ENCODE peak calls at places on chromosomes 4 and X, in eight cellular contexts. B, F, A, D, P, U, M and C are unnamed samples.

GRCh38 chr4:92232566-92232965 is 71.2 kb upstream of the GRID2 start:
- DNase-seq in B (no peak), F (no peak), A (no peak), D (no peak), P (no peak), U (no peak), M (no peak), C (no peak)

GRCh38 chr4:80049402-80049801 is 23.6 kb downstream of the ANTXR2 start:
- DNase-seq in B (no peak), F (no peak), A (no peak), D (no peak), P (no peak), U (no peak), M (no peak), C (no peak)

GRCh38 chr4:8176547-8177399 is 18.2 kb upstream of the ABLIM2 start:
- DNase-seq in B (no peak), F (peak; percentile 71), A (peak; percentile 58), D (peak; percentile 89), P (peak; percentile 65), U (peak; percentile 54), M (peak; percentile 67), C (no peak)

GRCh38 chr4:174626310-174627022 is 104.2 kb upstream of the HPGD start:
- DNase-seq in B (no peak), F (no peak), A (no peak), D (no peak), P (no peak), U (no peak), M (no peak), C (no peak)

GRCh38 chr4:6115746-6116586 is 84.4 kb downstream of the JAKMIP1 start:
- DNase-seq in B (no peak), F (no peak), A (peak; percentile 24), D (no peak), P (no peak), U (no peak), M (no peak), C (no peak)

GRCh38 chr4:153521995-153522799 is 56.0 kb downstream of the TMEM131L start:
- DNase-seq in B (peak; percentile 71), F (no peak), A (no peak), D (no peak), P (no peak), U (no peak), M (no peak), C (no peak)

GRCh38 chr4:168220893-168221292 is 97.7 kb downstream of the DDX60 start:
- DNase-seq in B (no peak), F (no peak), A (no peak), D (no peak), P (no peak), U (no peak), M (no peak), C (no peak)

GRCh38 chr4:3312362-3312761 is 19.5 kb downstream of the RGS12 start:
- DNase-seq in B (no peak), F (no peak), A (peak; percentile 5), D (no peak), P (no peak), U (no peak), M (no peak), C (no peak)

GRCh38 chr4:188218392-188218791 is 79.2 kb downstream of the TRIML1 start:
- DNase-seq in B (no peak), F (no peak), A (no peak), D (no peak), P (no peak), U (no peak), M (peak; percentile 60), C (no peak)

GRCh38 chr4:5142726-5143125 is 91.4 kb downstream of the STK32B start:
- DNase-seq in B (no peak), F (no peak), A (peak; percentile 66), D (peak; percentile 33), P (peak; percentile 20), U (peak; percentile 21), M (peak; percentile 56), C (peak; percentile 39)

GRCh38 chr4:171880136-171880535 is 66.9 kb downstream of the GALNTL6 start:
- DNase-seq in B (no peak), F (no peak), A (no peak), D (no peak), P (no peak), U (no peak), M (no peak), C (no peak)

GRCh38 chrX:46653482-46653881 is 79.9 kb downstream of the CHST7 start:
- DNase-seq in B (no peak), F (no peak), A (no peak), D (peak; percentile 34), P (peak; percentile 3), U (no peak), M (peak; percentile 53), C (no peak)

GRCh38 chr4:41455215-41455614 is 82.7 kb upstream of the LIMCH1 start:
- DNase-seq in B (no peak), F (no peak), A (no peak), D (no peak), P (no peak), U (no peak), M (no peak), C (no peak)

GRCh38 chr4:16897991-16898827 is at the start of gene LDB2:
- DNase-seq in B (no peak), F (no peak), A (peak; percentile 45), D (peak; percentile 46), P (no peak), U (peak; percentile 30), M (peak; percentile 64), C (no peak)

GRCh38 chr4:2570551-2571222 is 34.2 kb downstream of the FAM193A start:
- DNase-seq in B (peak; percentile 30), F (peak; percentile 34), A (no peak), D (no peak), P (no peak), U (no peak), M (no peak), C (no peak)

GRCh38 chrX:16825306-16826035 is 39.2 kb downstream of the TXLNG start:
- DNase-seq in B (no peak), F (no peak), A (no peak), D (peak; percentile 29), P (peak; percentile 25), U (no peak), M (no peak), C (no peak)

GRCh38 chr4:148192526-148192925 is 249.7 kb downstream of the NR3C2 start:
- DNase-seq in B (no peak), F (no peak), A (no peak), D (no peak), P (no peak), U (peak; percentile 41), M (no peak), C (no peak)

GRCh38 chr4:178037459-178038214 is 595.4 kb upstream of the AGA start:
- DNase-seq in B (no peak), F (no peak), A (no peak), D (no peak), P (no peak), U (no peak), M (no peak), C (no peak)

GRCh38 chr4:6221296-6221850 is 21.0 kb upstream of the JAKMIP1 start:
- DNase-seq in B (no peak), F (no peak), A (peak; percentile 13), D (no peak), P (no peak), U (no peak), M (peak; percentile 57), C (no peak)

GRCh38 chr4:19236473-19236872 is 1015.2 kb upstream of the SLIT2 start:
- DNase-seq in B (no peak), F (no peak), A (no peak), D (no peak), P (no peak), U (no peak), M (no peak), C (no peak)
- TF ChIP-seq POLR2AphosphoS5 in B (no peak), F (no peak), A (no peak), D (no peak), P (no peak), U (no peak), M (no peak), C (no peak)

DNA sequence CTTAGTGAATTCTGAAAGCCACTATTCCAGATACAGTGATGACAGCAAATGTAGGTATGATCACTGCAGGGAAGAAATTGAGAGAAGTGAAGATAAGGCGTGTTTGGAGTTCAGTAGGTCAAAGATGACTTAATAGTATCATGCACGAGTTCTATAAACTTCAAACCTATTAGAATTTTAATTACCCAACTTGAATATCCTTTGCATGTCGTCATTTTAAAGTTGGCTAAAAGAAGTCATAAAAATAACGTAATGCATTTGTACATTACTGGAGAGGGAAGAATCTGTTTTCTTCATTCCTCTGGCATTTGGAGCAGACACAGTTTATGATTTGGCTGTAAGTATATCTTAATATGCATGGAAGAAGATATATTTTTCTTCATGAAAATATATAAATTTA is 68.6 kb upstream of the MXRA5 start:
- DNase-seq in B (no peak), F (no peak), A (no peak), D (no peak), P (no peak), U (no peak), M (no peak), C (no peak)
- TF ChIP-seq POLR2AphosphoS5 in B (no peak), F (no peak), A (no peak), D (no peak), P (no peak), U (no peak), M (no peak), C (no peak)

GRCh38 chr4:140344621-140345020 is 28.8 kb upstream of the SCOC start:
- DNase-seq in B (no peak), F (no peak), A (no peak), D (no peak), P (no peak), U (no peak), M (no peak), C (no peak)
- TF ChIP-seq POLR2AphosphoS5 in B (no peak), F (no peak), A (no peak), D (no peak), P (no peak), U (no peak), M (no peak), C (no peak)

DNA sequence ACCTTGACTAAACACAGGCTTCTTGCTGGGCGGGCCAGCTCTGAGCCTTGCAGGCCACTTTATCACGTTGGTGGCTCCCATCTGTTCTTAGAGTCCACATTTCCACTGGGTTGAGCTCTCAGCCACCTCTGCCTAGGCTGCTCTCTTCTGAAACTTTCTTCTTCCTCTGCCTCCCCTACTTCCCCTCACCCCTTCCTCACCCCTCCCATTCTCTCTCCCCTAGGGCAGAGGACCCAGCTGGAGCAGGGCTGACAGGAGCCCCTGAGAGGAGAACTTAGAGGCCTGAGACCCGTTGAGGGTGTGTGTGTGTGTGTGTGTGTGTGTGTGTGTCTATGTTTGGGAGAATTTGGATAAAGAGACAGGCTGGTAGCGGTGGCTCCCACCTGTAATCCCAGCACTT is 19.9 kb upstream of the TMSB4X start:
- DNase-seq in B (no peak), F (no peak), A (no peak), D (no peak), P (no peak), U (no peak), M (no peak), C (no peak)
- TF ChIP-seq POLR2AphosphoS5 in B (no peak), F (no peak), A (no peak), D (no peak), P (no peak), U (no peak), M (no peak), C (no peak)

DNA sequence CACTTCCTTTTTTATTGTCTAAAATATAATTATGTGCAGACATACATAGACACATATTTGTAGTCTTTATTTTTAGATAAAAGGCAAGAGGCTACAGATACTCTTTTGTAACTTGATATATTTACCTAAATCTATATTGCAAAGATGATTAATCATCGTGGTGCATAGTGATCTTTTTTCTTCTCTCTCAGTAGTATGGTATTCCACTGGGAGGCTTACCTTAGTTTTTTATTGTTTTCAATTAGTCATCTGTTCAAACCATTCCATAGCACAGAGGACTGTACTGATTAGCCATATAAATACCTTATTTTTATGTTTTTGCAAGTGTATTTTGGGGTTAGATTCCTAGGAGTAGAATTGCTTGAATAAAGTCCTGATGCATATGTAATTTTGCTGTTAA is 619.7 kb downstream of the GRXCR1 start:
- DNase-seq in B (no peak), F (no peak), A (no peak), D (no peak), P (no peak), U (no peak), M (no peak), C (no peak)
- TF ChIP-seq POLR2AphosphoS5 in B (no peak), F (no peak), A (no peak), D (no peak), P (no peak), U (no peak), M (no peak), C (no peak)